ENCODE peak calls at places on chromosome 3, in four cellular contexts. D is mesenchymal stem cell, U is neuronal stem cell, F is IMR-90. N is an unnamed sample.

GRCh38 chr3:56801597-56802410 is at the start of gene ARHGEF3:
- DNase-seq in U (peak), F (peak), D (peak), N (peak)

GRCh38 chr3:119588112-119588511 is 8.8 kb downstream of the ADPRH start:
- DNase-seq in D (no peak), U (no peak), F (no peak), N (no peak)

GRCh38 chr3:64042952-64043351 is 19.7 kb upstream of the PSMD6 start:
- DNase-seq in F (no peak), D (no peak), U (no peak), N (no peak)

GRCh38 chr3:110686691-110687090 is 384.9 kb upstream of the NECTIN3 start:
- DNase-seq in D (no peak), U (no peak), F (peak), N (no peak)

GRCh38 chr3:13475871-13476590 is 4.1 kb upstream of the HDAC11 start:
- DNase-seq in F (no peak), D (no peak), U (no peak), N (no peak)

GRCh38 chr3:194072097-194072428 is 63.9 kb upstream of the HES1 start:
- DNase-seq in U (no peak), F (no peak), D (peak), N (no peak)

GRCh38 chr3:123397921-123398785 is 50.7 kb downstream of the ADCY5 start:
- DNase-seq in U (no peak), F (no peak), D (no peak), N (no peak)

GRCh38 chr3:46926447-46926846 is 48.9 kb downstream of the PTH1R start:
- DNase-seq in D (no peak), U (no peak), F (no peak), N (no peak)

GRCh38 chr3:29261119-29261518 is 19.8 kb upstream of the RBMS3 start:
- DNase-seq in U (no peak), F (no peak), D (no peak), N (no peak)

GRCh38 chr3:129597087-129597791 is 9.2 kb downstream of the PLXND1 start:
- DNase-seq in U (no peak), F (peak), D (peak), N (no peak)

GRCh38 chr3:137764001-137764433 is at the start of gene SOX14:
- DNase-seq in U (no peak), D (no peak), F (no peak), N (peak)

GRCh38 chr3:125480656-125481374 is 39.2 kb downstream of the SNX4 start:
- DNase-seq in U (no peak), F (peak), D (peak), N (no peak)

GRCh38 chr3:159208080-159208479 is 406.2 kb downstream of the MFSD1 start:
- DNase-seq in U (no peak), D (no peak), F (no peak), N (no peak)

GRCh38 chr3:160473978-160474377 is 24.4 kb upstream of the TRIM59 start:
- DNase-seq in F (peak), D (no peak), U (no peak), N (no peak)

GRCh38 chr3:87625911-87626310 is 349.5 kb upstream of the POU1F1 start:
- DNase-seq in F (no peak), U (no peak), D (no peak), N (no peak)

GRCh38 chr3:42756681-42757213 is 16.3 kb downstream of the CCDC13 start:
- DNase-seq in U (no peak), F (no peak), D (no peak), N (peak)

GRCh38 chr3:66047321-66048050 is 8.8 kb upstream of the MAGI1 start:
- DNase-seq in F (peak), U (no peak), D (peak), N (no peak)

GRCh38 chr3:139937674-139938279 is 2.8 kb downstream of the CLSTN2 start:
- DNase-seq in U (peak), D (peak), F (peak), N (no peak)

GRCh38 chr3:161977063-161977462 is 480.5 kb downstream of the OTOL1 start:
- DNase-seq in U (no peak), F (peak), D (peak), N (no peak)

GRCh38 chr3:9007928-9008327 is 44.7 kb upstream of the RAD18 start:
- DNase-seq in D (no peak), U (no peak), F (no peak), N (no peak)
- H4K91ac ChIP-seq in D (no peak), U (no peak), F (no peak), N (no peak)

GRCh38 chr3:111737056-111737711 is 121.9 kb upstream of the PHLDB2 start:
- DNase-seq in U (no peak), D (no peak), F (no peak), N (no peak)
- H3K9ac ChIP-seq in U (no peak), D (no peak), F (no peak), N (no peak)

DNA sequence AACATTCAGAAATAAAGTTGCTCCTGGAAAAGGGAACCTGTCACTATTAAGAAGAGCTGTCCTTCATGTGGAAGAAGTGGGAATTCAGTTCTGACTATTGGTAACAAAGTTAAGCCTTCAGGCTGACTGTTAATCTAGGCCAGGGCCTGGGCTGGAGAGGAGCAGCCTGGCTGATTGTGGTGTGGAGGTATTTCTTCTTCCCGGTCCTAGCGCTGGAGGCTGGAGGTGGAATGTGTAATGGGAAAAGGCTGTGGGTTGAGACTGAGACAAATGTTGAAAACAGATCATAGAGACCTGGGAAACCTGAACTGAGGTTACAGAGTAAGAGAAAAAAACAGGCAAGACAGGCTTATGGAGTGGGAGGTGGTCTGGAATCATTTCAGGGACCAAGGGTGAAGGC is 23.8 kb upstream of the SH3BP5 start:
- DNase-seq in F (peak), D (no peak), U (no peak), N (no peak)
- H4K8ac ChIP-seq in F (no peak), D (no peak), U (no peak), N (no peak)

GRCh38 chr3:128556384-128556783 is 63.4 kb upstream of the GATA2 start:
- DNase-seq in D (no peak), F (no peak), U (no peak), N (no peak)
- H4K91ac ChIP-seq in D (no peak), F (no peak), U (no peak), N (no peak)

GRCh38 chr3:181713300-181713647 is 1.5 kb downstream of the SOX2 start:
- DNase-seq in F (no peak), U (no peak), D (no peak), N (no peak)
- H3K9ac ChIP-seq in F (no peak), U (peak), D (no peak), N (peak)